ENCODE peak calls at places on chromosomes 16 and 17, in four cellular contexts. One of them, this sample, is unnamed.

GRCh38 chr17:38510424-38511125 is 82.3 kb downstream of the ARHGAP23 start:
- DNase-seq in adipocyte: peak
- DNase-seq in thoracic aorta: no peak
- DNase-seq in stimulated activated CD4-positive, alpha-beta T cell treated with anti-CD3 and anti-CD28 coated beads, Interleukin-15, amount 100 ng/mL, for 48 hours: no peak
- DNase-seq in this sample: peak

GRCh38 chr17:60825351-60825750 is 147.7 kb downstream of the BCAS3 start:
- DNase-seq in adipocyte: no peak
- DNase-seq in thoracic aorta: no peak
- DNase-seq in stimulated activated CD4-positive, alpha-beta T cell treated with anti-CD3 and anti-CD28 coated beads, Interleukin-15, amount 100 ng/mL, for 48 hours: no peak
- DNase-seq in this sample: no peak

GRCh38 chr16:57470683-57471082 is 8.2 kb downstream of the POLR2C start:
- DNase-seq in adipocyte: no peak
- DNase-seq in thoracic aorta: no peak
- DNase-seq in stimulated activated CD4-positive, alpha-beta T cell treated with anti-CD3 and anti-CD28 coated beads, Interleukin-15, amount 100 ng/mL, for 48 hours: no peak
- DNase-seq in this sample: peak

GRCh38 chr16:28067604-28068382 is 4.3 kb upstream of the GSG1L start:
- DNase-seq in adipocyte: peak
- DNase-seq in thoracic aorta: no peak
- DNase-seq in stimulated activated CD4-positive, alpha-beta T cell treated with anti-CD3 and anti-CD28 coated beads, Interleukin-15, amount 100 ng/mL, for 48 hours: no peak
- DNase-seq in this sample: no peak

GRCh38 chr17:61294777-61295176 is 104.9 kb upstream of the TBX2 start:
- DNase-seq in adipocyte: peak
- DNase-seq in thoracic aorta: no peak
- DNase-seq in stimulated activated CD4-positive, alpha-beta T cell treated with anti-CD3 and anti-CD28 coated beads, Interleukin-15, amount 100 ng/mL, for 48 hours: no peak
- DNase-seq in this sample: no peak

GRCh38 chr17:8109669-8110455 is 8.5 kb downstream of the ALOXE3 start:
- DNase-seq in adipocyte: peak
- DNase-seq in thoracic aorta: no peak
- DNase-seq in stimulated activated CD4-positive, alpha-beta T cell treated with anti-CD3 and anti-CD28 coated beads, Interleukin-15, amount 100 ng/mL, for 48 hours: peak
- DNase-seq in this sample: peak

GRCh38 chr16:3182608-3183444 is 5.2 kb upstream of the OR1F1 start:
- DNase-seq in adipocyte: peak
- DNase-seq in thoracic aorta: no peak
- DNase-seq in stimulated activated CD4-positive, alpha-beta T cell treated with anti-CD3 and anti-CD28 coated beads, Interleukin-15, amount 100 ng/mL, for 48 hours: peak
- DNase-seq in this sample: peak

GRCh38 chr17:5780476-5780875 is 196.2 kb upstream of the NLRP1 start:
- DNase-seq in adipocyte: peak
- DNase-seq in thoracic aorta: no peak
- DNase-seq in stimulated activated CD4-positive, alpha-beta T cell treated with anti-CD3 and anti-CD28 coated beads, Interleukin-15, amount 100 ng/mL, for 48 hours: no peak
- DNase-seq in this sample: no peak

GRCh38 chr17:71963341-71963740 is 157.5 kb upstream of the SOX9 start:
- DNase-seq in adipocyte: no peak
- DNase-seq in thoracic aorta: no peak
- DNase-seq in stimulated activated CD4-positive, alpha-beta T cell treated with anti-CD3 and anti-CD28 coated beads, Interleukin-15, amount 100 ng/mL, for 48 hours: no peak
- DNase-seq in this sample: no peak

GRCh38 chr16:24088767-24089166 is 167.4 kb upstream of the CACNG3 start:
- DNase-seq in adipocyte: no peak
- DNase-seq in thoracic aorta: no peak
- DNase-seq in stimulated activated CD4-positive, alpha-beta T cell treated with anti-CD3 and anti-CD28 coated beads, Interleukin-15, amount 100 ng/mL, for 48 hours: peak
- DNase-seq in this sample: no peak

GRCh38 chr17:16937431-16937830 is 34.5 kb downstream of the TNFRSF13B start:
- DNase-seq in adipocyte: no peak
- DNase-seq in thoracic aorta: no peak
- DNase-seq in stimulated activated CD4-positive, alpha-beta T cell treated with anti-CD3 and anti-CD28 coated beads, Interleukin-15, amount 100 ng/mL, for 48 hours: no peak
- DNase-seq in this sample: peak

GRCh38 chr16:51359141-51359960 is 208.3 kb upstream of the SALL1 start:
- DNase-seq in adipocyte: no peak
- DNase-seq in thoracic aorta: no peak
- DNase-seq in stimulated activated CD4-positive, alpha-beta T cell treated with anti-CD3 and anti-CD28 coated beads, Interleukin-15, amount 100 ng/mL, for 48 hours: no peak
- DNase-seq in this sample: no peak

GRCh38 chr17:83176272-83176955 is 97.0 kb downstream of the METRNL start:
- DNase-seq in adipocyte: no peak
- DNase-seq in thoracic aorta: no peak
- DNase-seq in stimulated activated CD4-positive, alpha-beta T cell treated with anti-CD3 and anti-CD28 coated beads, Interleukin-15, amount 100 ng/mL, for 48 hours: no peak
- DNase-seq in this sample: no peak

This sample was measured in stomach.